ENCODE peak calls at places on chromosomes 7 and 10, in four cellular contexts. K is lung, X is astrocyte, S is uterus. G is an unnamed sample.

GRCh38 chr10:63614371-63614891 is 93.2 kb downstream of the REEP3 start:
- DNase-seq in X (peak), K (no peak), S (no peak), G (no peak)

GRCh38 chr10:73819513-73820093 is 8.2 kb upstream of the NDST2 start:
- DNase-seq in S (no peak), X (no peak), K (peak), G (no peak)

GRCh38 chr7:45342236-45342635 is 184.6 kb downstream of the RAMP3 start:
- DNase-seq in K (no peak), S (no peak), X (no peak), G (no peak)

GRCh38 chr10:118694848-118695247 is 59.9 kb downstream of the CACUL1 start:
- DNase-seq in K (no peak), S (no peak), X (peak), G (no peak)

GRCh38 chr10:33273295-33274002 is 61.0 kb downstream of the NRP1 start:
- DNase-seq in X (peak), K (peak), S (peak), G (peak)

GRCh38 chr10:118943253-118943652 is 86.3 kb upstream of the NANOS1 start:
- DNase-seq in S (no peak), X (no peak), K (peak), G (no peak)

GRCh38 chr10:132131581-132132250 is 55.0 kb upstream of the DPYSL4 start:
- DNase-seq in S (no peak), K (no peak), X (no peak), G (no peak)

GRCh38 chr7:115047968-115048720 is 126.2 kb downstream of the MDFIC start:
- DNase-seq in K (no peak), S (no peak), X (no peak), G (no peak)

GRCh38 chr10:103445767-103446567 is 6.2 kb downstream of the CALHM2 start:
- DNase-seq in S (peak), X (peak), K (peak), G (no peak)

GRCh38 chr10:67670401-67670800 is 25.6 kb downstream of the CTNNA3 start:
- DNase-seq in S (no peak), X (peak), K (no peak), G (no peak)

GRCh38 chr7:99860281-99861127 is 16.3 kb downstream of the OR2AE1 start:
- DNase-seq in X (peak), S (no peak), K (no peak), G (no peak)

GRCh38 chr7:50206521-50207250 is 97.8 kb upstream of the IKZF1 start:
- DNase-seq in K (no peak), S (no peak), X (no peak), G (no peak)

GRCh38 chr7:78571292-78571691 is 772.7 kb downstream of the PHTF2 start:
- DNase-seq in K (no peak), S (no peak), X (no peak), G (no peak)

GRCh38 chr7:92135100-92135429 is 788 bp upstream of the CYP51A1 start:
- DNase-seq in K (peak), X (peak), S (no peak), G (no peak)

GRCh38 chr7:47788083-47788482 is 160.2 kb downstream of the PKD1L1 start:
- DNase-seq in S (no peak), X (no peak), K (no peak), G (no peak)

GRCh38 chr7:127107601-127108007 is 145.1 kb downstream of the GRM8 start:
- DNase-seq in S (no peak), X (peak), K (peak), G (no peak)

GRCh38 chr10:72170263-72170662 is 45.5 kb upstream of the ANAPC16 start:
- DNase-seq in X (peak), K (peak), S (no peak), G (no peak)

GRCh38 chr7:126065766-126066165 is 1136.1 kb upstream of the POT1 start:
- DNase-seq in X (no peak), K (no peak), S (no peak), G (no peak)

GRCh38 chr10:43964486-43964885 is 315.8 kb upstream of the ZNF32 start:
- DNase-seq in S (no peak), X (no peak), K (peak), G (no peak)

GRCh38 chr10:5573968-5574641 is 49.3 kb downstream of the CALML3 start:
- DNase-seq in X (no peak), K (no peak), S (no peak), G (no peak)

GRCh38 chr10:28912017-28912783 is 234.9 kb downstream of the BAMBI start:
- DNase-seq in S (no peak), K (no peak), X (no peak), G (no peak)
- H3K27ac ChIP-seq in S (no peak), K (no peak), X (no peak), G (no peak)

DNA sequence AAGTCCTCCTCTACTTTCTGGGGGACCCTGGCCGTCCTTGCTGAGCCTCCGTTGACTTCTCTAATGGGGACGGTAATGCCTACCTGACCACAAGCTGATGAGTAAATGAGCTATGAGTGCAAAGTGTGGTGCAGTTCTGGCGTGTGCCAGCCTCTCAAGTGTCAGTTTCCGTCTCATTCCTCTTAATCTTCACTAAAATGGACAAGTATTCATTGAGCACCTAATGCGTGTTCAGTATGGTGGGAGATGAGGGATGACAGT is 623 bp upstream of the HERPUD2 start:
- DNase-seq in K (no peak), S (no peak), X (no peak), G (no peak)
- H3K27ac ChIP-seq in K (peak), S (peak), X (peak), G (peak)

DNA sequence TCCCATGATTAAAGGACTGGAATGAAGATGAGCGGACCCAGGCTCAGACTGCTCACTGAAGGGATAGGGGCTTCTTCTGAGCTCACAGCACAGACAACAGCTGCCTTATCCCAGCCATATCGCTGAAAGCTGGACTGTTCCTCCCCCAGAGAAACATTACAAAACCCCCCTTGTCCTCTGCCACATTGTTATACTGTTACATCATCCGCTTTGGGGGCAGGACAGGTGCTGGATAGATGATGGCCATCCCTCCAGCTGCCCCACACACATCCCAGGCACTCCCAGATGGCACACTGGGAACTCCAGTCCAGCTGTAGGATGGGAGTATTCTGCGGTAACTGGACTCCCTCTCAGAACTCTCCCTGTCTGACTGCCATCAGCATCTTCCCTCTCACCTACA is 58.7 kb upstream of the BTRC start:
- DNase-seq in S (no peak), K (no peak), X (no peak), G (no peak)
- H3K27ac ChIP-seq in S (no peak), K (no peak), X (no peak), G (no peak)

DNA sequence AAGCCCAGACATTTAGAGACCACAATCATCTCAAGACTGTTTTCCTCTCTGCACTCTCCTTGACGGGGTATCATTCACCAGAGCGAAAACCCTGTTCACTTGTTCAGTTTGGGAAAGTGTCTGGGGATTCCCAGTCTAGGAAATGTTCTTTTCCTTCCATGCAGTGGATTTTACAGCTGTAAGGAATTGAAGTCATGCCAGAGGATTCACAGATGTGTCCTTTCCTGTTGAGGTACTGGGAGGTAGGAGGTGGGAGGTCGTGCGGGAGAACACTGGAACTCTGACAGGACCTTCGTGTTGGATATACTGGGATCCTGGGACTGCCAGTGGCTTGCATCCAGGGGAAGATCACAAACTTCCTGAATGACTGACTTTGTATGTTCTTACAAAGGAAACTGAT is 185.5 kb downstream of the BMPER start:
- DNase-seq in K (no peak), S (no peak), X (no peak), G (no peak)
- H3K27ac ChIP-seq in K (no peak), S (no peak), X (no peak), G (no peak)

GRCh38 chr10:3568983-3569382 is 216.0 kb downstream of the KLF6 start:
- DNase-seq in K (no peak), S (no peak), X (no peak), G (no peak)

GRCh38 chr10:3570855-3571266 is 214.1 kb downstream of the KLF6 start:
- DNase-seq in S (no peak), X (peak), K (no peak), G (no peak)

GRCh38 chr10:3570330-3570729 is 214.7 kb downstream of the KLF6 start:
- DNase-seq in K (no peak), X (no peak), S (no peak), G (no peak)

GRCh38 chr10:3573498-3573897 is 211.5 kb downstream of the KLF6 start:
- DNase-seq in S (no peak), X (no peak), K (no peak), G (no peak)

GRCh38 chr10:3571310-3571825 is 213.6 kb downstream of the KLF6 start:
- DNase-seq in X (no peak), S (no peak), K (no peak), G (no peak)
- H3K27ac ChIP-seq in X (no peak), S (no peak), K (no peak), G (no peak)

GRCh38 chr10:11152801-11153200 is 135.1 kb downstream of the CELF2 start:
- DNase-seq in K (no peak), X (no peak), S (no peak), G (no peak)
- H3K27ac ChIP-seq in K (no peak), X (no peak), S (no peak), G (no peak)

GRCh38 chr7:1056006-1056784 is 11.8 kb downstream of the GPR146 start:
- DNase-seq in X (no peak), S (no peak), K (peak), G (no peak)
- H3K27ac ChIP-seq in X (no peak), S (peak), K (peak), G (no peak)

GRCh38 chr10:51649064-51649463 is 50.3 kb downstream of the CSTF2T start:
- DNase-seq in K (no peak), S (no peak), X (no peak), G (no peak)

GRCh38 chr10:51638737-51639136 is 60.7 kb downstream of the CSTF2T start:
- DNase-seq in S (no peak), X (no peak), K (no peak), G (no peak)

GRCh38 chr10:51640120-51640819 is 59.1 kb downstream of the CSTF2T start:
- DNase-seq in K (no peak), X (no peak), S (no peak), G (no peak)

GRCh38 chr10:51642591-51642990 is 56.8 kb downstream of the CSTF2T start:
- DNase-seq in X (no peak), S (no peak), K (no peak), G (no peak)

DNA sequence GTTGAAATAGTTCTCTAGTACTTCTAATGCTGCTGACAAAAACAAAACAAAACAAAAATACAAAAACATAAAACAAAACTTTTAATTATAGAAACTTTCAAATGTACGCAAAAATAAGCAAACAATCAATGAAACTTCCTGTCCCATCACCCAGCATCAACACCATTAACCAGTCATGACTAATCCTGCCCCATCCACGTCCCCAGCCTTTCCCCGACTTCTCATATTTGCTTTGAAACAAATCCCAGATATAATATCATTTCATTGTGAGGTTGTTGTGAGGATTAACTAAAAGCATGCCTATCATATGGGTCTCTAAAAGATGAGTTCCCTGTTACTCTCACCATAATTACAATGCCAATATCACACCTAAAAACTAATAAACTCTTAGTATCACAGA is 55.7 kb downstream of the CSTF2T start:
- DNase-seq in S (no peak), X (no peak), K (no peak), G (no peak)
- H3K27ac ChIP-seq in S (no peak), X (no peak), K (no peak), G (no peak)

G was measured in epithelial cell of prostate.